ENCODE peak calls at places on chromosomes 12 and 14, in four cellular contexts. One of them, this sample, is unnamed.

GRCh38 chr12:124917135-124917840 is 2.8 kb upstream of the UBC start:
- DNase-seq in K562: peak; percentile 98
- DNase-seq in GM12878: peak; percentile 98
- DNase-seq in HepG2: peak; percentile 99
- DNase-seq in this sample: peak; percentile 80

GRCh38 chr12:1791104-1791927 is 29.0 kb upstream of the LRTM2 start:
- DNase-seq in K562: peak; percentile 72
- DNase-seq in GM12878: peak; percentile 30
- DNase-seq in HepG2: peak; percentile 63
- DNase-seq in this sample: peak; percentile 59

GRCh38 chr14:100871234-100872186 is 32.0 kb downstream of the RTL1 start:
- DNase-seq in K562: peak; percentile 83
- DNase-seq in GM12878: no peak
- DNase-seq in HepG2: peak; percentile 22
- DNase-seq in this sample: no peak

GRCh38 chr14:71202881-71203280 is 295.6 kb downstream of the PCNX1 start:
- DNase-seq in K562: no peak
- DNase-seq in GM12878: no peak
- DNase-seq in HepG2: no peak
- DNase-seq in this sample: no peak

GRCh38 chr12:59030415-59030814 is 110.1 kb upstream of the LRIG3 start:
- DNase-seq in K562: no peak
- DNase-seq in GM12878: no peak
- DNase-seq in HepG2: no peak
- DNase-seq in this sample: no peak

GRCh38 chr14:36524874-36525745 is 5.1 kb upstream of the NKX2-1 start:
- DNase-seq in K562: peak; percentile 57
- DNase-seq in GM12878: no peak
- DNase-seq in HepG2: peak; percentile 74
- DNase-seq in this sample: peak; percentile 81

GRCh38 chr14:97777622-97778021 is 980.4 kb downstream of the VRK1 start:
- DNase-seq in K562: no peak
- DNase-seq in GM12878: no peak
- DNase-seq in HepG2: no peak
- DNase-seq in this sample: no peak

GRCh38 chr12:953776-954175 is 4.3 kb upstream of the RAD52 start:
- DNase-seq in K562: peak; percentile 18
- DNase-seq in GM12878: no peak
- DNase-seq in HepG2: no peak
- DNase-seq in this sample: no peak

DNA sequence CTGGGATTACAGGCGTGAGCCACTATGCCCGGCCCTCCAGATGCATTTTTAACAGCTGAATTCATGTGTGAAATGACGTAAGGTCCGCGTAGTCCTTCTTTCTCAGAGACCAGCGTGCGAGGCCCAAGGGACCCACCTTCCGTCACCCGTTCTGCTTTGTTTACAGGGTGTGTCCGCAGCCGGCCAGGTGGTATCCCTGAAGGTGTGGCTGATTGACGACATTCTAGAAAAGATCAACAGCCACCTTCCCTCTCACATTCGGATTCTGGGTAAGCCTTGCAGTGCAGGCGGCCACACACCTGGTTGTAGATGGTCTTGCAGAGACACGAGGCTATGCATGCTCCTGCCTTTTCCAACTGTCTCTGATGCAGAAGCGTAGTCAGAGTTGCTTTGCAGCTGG is 9.9 kb downstream of the PUS1 start:
- DNase-seq in K562: no peak
- DNase-seq in GM12878: no peak
- DNase-seq in HepG2: no peak
- DNase-seq in this sample: no peak
- TF ChIP-seq TARDBP in K562: no peak
- TF ChIP-seq TARDBP in GM12878: no peak
- TF ChIP-seq TARDBP in HepG2: no peak
- TF ChIP-seq TARDBP in this sample: no peak

GRCh38 chr14:77660754-77661153 is 44.3 kb upstream of the SPTLC2 start:
- DNase-seq in K562: no peak
- DNase-seq in GM12878: no peak
- DNase-seq in HepG2: no peak
- DNase-seq in this sample: no peak

GRCh38 chr14:77659822-77660221 is 43.4 kb upstream of the SPTLC2 start:
- DNase-seq in K562: no peak
- DNase-seq in GM12878: no peak
- DNase-seq in HepG2: no peak
- DNase-seq in this sample: no peak

DNA sequence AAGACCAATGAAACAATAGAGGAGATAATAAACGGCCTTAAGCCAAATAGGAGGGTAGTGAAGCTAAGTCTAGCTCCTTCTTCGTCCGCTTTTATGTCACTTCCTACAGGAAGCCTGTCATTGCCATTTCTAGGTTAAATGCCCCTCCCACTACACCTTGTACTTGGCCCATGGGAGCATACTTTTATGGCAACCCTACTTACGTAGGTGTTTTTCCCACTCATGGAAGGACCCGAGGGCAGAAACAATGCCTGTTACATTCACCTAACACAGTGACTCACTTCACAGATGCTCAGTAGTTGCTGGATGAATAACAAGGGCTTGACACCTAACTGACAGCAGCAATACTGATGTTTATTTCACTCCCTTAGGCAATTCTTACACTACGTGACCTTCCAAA is 44.5 kb downstream of the ALKBH1 start:
- DNase-seq in K562: no peak
- DNase-seq in GM12878: no peak
- DNase-seq in HepG2: no peak
- DNase-seq in this sample: no peak
- TF ChIP-seq TARDBP in K562: no peak
- TF ChIP-seq TARDBP in GM12878: no peak
- TF ChIP-seq TARDBP in HepG2: no peak
- TF ChIP-seq TARDBP in this sample: no peak

GRCh38 chr12:49345840-49346658 is 639 bp upstream of the DNAJC22 start:
- DNase-seq in K562: no peak
- DNase-seq in GM12878: no peak
- DNase-seq in HepG2: no peak
- DNase-seq in this sample: no peak
- TF ChIP-seq TARDBP in K562: no peak
- TF ChIP-seq TARDBP in GM12878: no peak
- TF ChIP-seq TARDBP in HepG2: no peak
- TF ChIP-seq TARDBP in this sample: no peak

GRCh38 chr12:5650804-5651461 is 219.0 kb downstream of the NTF3 start:
- DNase-seq in K562: no peak
- DNase-seq in GM12878: no peak
- DNase-seq in HepG2: no peak
- DNase-seq in this sample: no peak

GRCh38 chr12:5654019-5654418 is 222.1 kb downstream of the NTF3 start:
- DNase-seq in K562: no peak
- DNase-seq in GM12878: no peak
- DNase-seq in HepG2: no peak
- DNase-seq in this sample: no peak

GRCh38 chr12:5648692-5649338 is 216.9 kb downstream of the NTF3 start:
- DNase-seq in K562: peak; percentile 28
- DNase-seq in GM12878: no peak
- DNase-seq in HepG2: peak; percentile 27
- DNase-seq in this sample: peak; percentile 39
- TF ChIP-seq TARDBP in K562: no peak
- TF ChIP-seq TARDBP in GM12878: no peak
- TF ChIP-seq TARDBP in HepG2: no peak
- TF ChIP-seq TARDBP in this sample: no peak

DNA sequence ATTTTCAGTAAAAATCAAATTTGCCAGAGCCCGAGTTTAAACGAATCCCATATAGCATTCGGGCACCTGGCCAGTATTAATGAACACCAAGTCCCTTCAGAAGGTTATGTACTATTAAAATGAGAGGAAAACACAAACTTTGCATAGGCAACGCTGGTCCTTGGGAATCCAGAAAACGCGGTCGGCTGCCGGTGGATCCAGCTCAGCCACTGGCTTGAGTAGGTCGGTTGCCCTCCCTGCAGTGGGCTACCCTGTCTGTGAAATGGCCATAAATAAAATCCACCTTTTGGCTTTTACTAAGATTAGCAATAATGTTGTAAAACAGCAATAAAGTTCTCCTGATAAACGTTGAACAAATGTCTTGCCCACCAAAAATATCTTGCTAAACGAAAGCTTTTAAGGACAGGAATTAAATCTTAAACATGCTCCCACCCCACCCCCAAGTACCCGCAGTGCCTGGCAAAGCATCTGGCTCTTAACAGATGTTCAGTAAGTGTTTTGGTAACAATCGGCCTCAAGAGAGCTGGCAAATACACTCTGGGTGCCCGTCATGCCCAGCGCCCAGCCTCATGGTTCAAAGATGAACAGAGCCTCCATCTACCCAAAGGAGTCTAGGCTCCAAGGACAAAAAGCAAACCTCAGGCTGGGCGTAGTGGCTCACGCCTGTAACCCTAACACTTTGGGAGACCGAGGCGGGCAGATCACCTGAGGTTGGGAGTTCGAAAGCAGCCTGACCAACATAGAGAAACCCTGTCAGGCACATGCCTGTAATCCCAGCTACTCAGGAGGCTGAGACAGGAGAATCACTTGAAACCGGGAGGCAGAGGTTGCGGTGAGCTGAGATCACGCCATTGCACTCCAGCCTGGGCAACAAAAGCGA is 151.6 kb downstream of the BCL11B start:
- DNase-seq in K562: no peak
- DNase-seq in GM12878: no peak
- DNase-seq in HepG2: no peak
- DNase-seq in this sample: no peak
- TF ChIP-seq TARDBP in K562: no peak
- TF ChIP-seq TARDBP in GM12878: no peak
- TF ChIP-seq TARDBP in HepG2: no peak
- TF ChIP-seq TARDBP in this sample: no peak

GRCh38 chr12:6171409-6172015 is 28.7 kb upstream of the CD9 start:
- DNase-seq in K562: peak; percentile 57
- DNase-seq in GM12878: no peak
- DNase-seq in HepG2: no peak
- DNase-seq in this sample: no peak
- TF ChIP-seq TARDBP in K562: no peak
- TF ChIP-seq TARDBP in GM12878: no peak
- TF ChIP-seq TARDBP in HepG2: no peak
- TF ChIP-seq TARDBP in this sample: no peak

DNA sequence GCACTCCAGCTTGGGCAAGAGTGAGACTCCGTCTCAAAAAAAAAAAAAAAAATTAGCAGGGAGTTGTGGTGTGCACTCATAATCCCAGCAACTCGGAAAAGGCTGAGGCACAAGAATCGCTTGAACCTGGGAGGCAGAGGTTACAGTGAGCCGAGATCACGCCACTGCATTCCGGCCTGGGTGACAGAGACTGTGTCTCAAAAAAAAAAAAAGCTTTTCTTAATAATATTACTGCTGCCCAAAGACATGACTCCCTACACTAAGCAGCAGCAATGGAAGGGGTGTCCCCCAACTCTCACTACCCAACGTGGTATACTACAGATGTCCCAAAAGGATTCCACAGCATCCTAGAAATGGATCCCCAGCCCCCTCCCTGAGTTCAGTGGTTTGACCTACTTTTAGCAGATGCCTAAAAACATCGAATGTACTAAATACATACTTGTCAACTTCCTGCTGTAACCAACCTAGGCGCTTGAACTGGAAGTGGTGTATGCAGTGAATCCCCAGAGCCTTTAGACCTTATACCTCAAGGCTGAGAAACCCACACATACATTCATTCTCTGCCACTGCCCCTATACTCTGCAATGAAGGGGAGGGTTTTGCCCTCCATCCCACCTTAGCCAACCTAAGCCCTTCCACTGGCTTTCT is 8.5 kb upstream of the FKBP11 start:
- DNase-seq in K562: no peak
- DNase-seq in GM12878: no peak
- DNase-seq in HepG2: no peak
- DNase-seq in this sample: no peak
- TF ChIP-seq TARDBP in K562: no peak
- TF ChIP-seq TARDBP in GM12878: no peak
- TF ChIP-seq TARDBP in HepG2: no peak
- TF ChIP-seq TARDBP in this sample: no peak

GRCh38 chr14:94867931-94868597 is 98.2 kb upstream of the GSC start:
- DNase-seq in K562: no peak
- DNase-seq in GM12878: no peak
- DNase-seq in HepG2: no peak
- DNase-seq in this sample: no peak

GRCh38 chr14:94867209-94867608 is 97.3 kb upstream of the GSC start:
- DNase-seq in K562: no peak
- DNase-seq in GM12878: no peak
- DNase-seq in HepG2: no peak
- DNase-seq in this sample: no peak

GRCh38 chr14:94863366-94863765 is 93.5 kb upstream of the GSC start:
- DNase-seq in K562: no peak
- DNase-seq in GM12878: no peak
- DNase-seq in HepG2: no peak
- DNase-seq in this sample: no peak

GRCh38 chr14:94864421-94865195 is 94.7 kb upstream of the GSC start:
- DNase-seq in K562: no peak
- DNase-seq in GM12878: no peak
- DNase-seq in HepG2: no peak
- DNase-seq in this sample: no peak
- TF ChIP-seq TARDBP in K562: no peak
- TF ChIP-seq TARDBP in GM12878: no peak
- TF ChIP-seq TARDBP in HepG2: no peak
- TF ChIP-seq TARDBP in this sample: no peak

This sample was measured in HEK293T.